ENCODE peak calls at places on chromosomes 2 and 18, in five cellular contexts. V, S, R, Y and K are unnamed samples.

GRCh38 chr2:78845786-78846185 is 179.7 kb upstream of the REG3G start:
- DNase-seq in R (no peak), V (no peak), Y (no peak), S (no peak), K (no peak)

GRCh38 chr2:113712941-113713340 is 43.5 kb downstream of the SLC35F5 start:
- DNase-seq in Y (no peak), V (no peak), S (no peak), R (no peak), K (no peak)

GRCh38 chr2:235594041-235594440 is 100.2 kb downstream of the AGAP1 start:
- DNase-seq in V (no peak), R (peak), S (no peak), Y (no peak), K (no peak)

GRCh38 chr18:70366174-70366573 is 77.3 kb downstream of the SOCS6 start:
- DNase-seq in S (no peak), V (no peak), Y (no peak), R (no peak), K (no peak)

GRCh38 chr2:61710711-61711110 is 143.1 kb downstream of the FAM161A start:
- DNase-seq in V (no peak), R (no peak), Y (no peak), S (no peak), K (no peak)

GRCh38 chr2:135782231-135782630 is 40.6 kb downstream of the UBXN4 start:
- DNase-seq in V (no peak), S (no peak), R (no peak), Y (no peak), K (no peak)

GRCh38 chr2:66494708-66495107 is 59.8 kb downstream of the MEIS1 start:
- DNase-seq in R (peak), S (peak), V (peak), Y (peak), K (peak)

GRCh38 chr18:53946561-53946960 is 277.9 kb downstream of the MBD2 start:
- DNase-seq in Y (no peak), R (no peak), S (no peak), V (no peak), K (no peak)

GRCh38 chr18:13993730-13994129 is 78.4 kb upstream of the MC2R start:
- DNase-seq in Y (no peak), S (no peak), R (no peak), V (no peak), K (no peak)

GRCh38 chr2:44879269-44880124 is 62.0 kb upstream of the SIX3 start:
- DNase-seq in V (no peak), R (no peak), Y (no peak), S (no peak), K (no peak)

GRCh38 chr18:44767807-44768206 is 87.1 kb downstream of the SETBP1 start:
- DNase-seq in S (no peak), Y (no peak), R (no peak), V (no peak), K (no peak)

GRCh38 chr2:221517362-221518121 is 54.6 kb downstream of the EPHA4 start:
- DNase-seq in Y (no peak), V (no peak), S (peak), R (no peak), K (no peak)

GRCh38 chr18:78582898-78583738 is 396.5 kb upstream of the SALL3 start:
- DNase-seq in R (no peak), Y (no peak), S (no peak), V (no peak), K (no peak)

GRCh38 chr18:57353137-57353939 is 981 bp downstream of the ST8SIA3 start:
- DNase-seq in S (no peak), Y (no peak), V (no peak), R (no peak), K (no peak)

GRCh38 chr2:80987466-80987865 is 682.9 kb upstream of the LRRTM1 start:
- DNase-seq in S (no peak), V (no peak), R (no peak), Y (no peak), K (no peak)

GRCh38 chr2:1440581-1440980 is 27.3 kb downstream of the TPO start:
- DNase-seq in S (no peak), R (no peak), V (no peak), Y (no peak), K (no peak)

GRCh38 chr2:165837122-165837521 is 43.1 kb upstream of the GALNT3 start:
- DNase-seq in R (no peak), S (no peak), Y (no peak), V (no peak), K (no peak)

GRCh38 chr18:159037-159652 is 788 bp downstream of the USP14 start:
- DNase-seq in Y (no peak), S (no peak), R (peak), V (no peak), K (no peak)

GRCh38 chr18:72752220-72752619 is 115.6 kb downstream of the NETO1 start:
- DNase-seq in Y (no peak), R (no peak), S (no peak), V (no peak), K (no peak)

GRCh38 chr18:48804856-48805610 is 145.7 kb downstream of the SMAD7 start:
- DNase-seq in S (peak), Y (peak), V (no peak), R (no peak), K (peak)

GRCh38 chr2:239675856-239676715 is 275.3 kb upstream of the HDAC4 start:
- DNase-seq in V (no peak), Y (no peak), S (no peak), R (no peak), K (no peak)

GRCh38 chr2:126770466-126770865 is 114.5 kb downstream of the GYPC start:
- DNase-seq in R (no peak), S (no peak), V (no peak), Y (peak), K (no peak)

GRCh38 chr2:217995741-217996141 is 7.1 kb downstream of the TNS1 start:
- DNase-seq in Y (no peak), V (peak), R (no peak), S (peak), K (peak)

GRCh38 chr2:165876712-165877111 is 76.9 kb downstream of the TTC21B start:
- DNase-seq in R (no peak), V (no peak), Y (no peak), S (no peak), K (no peak)

GRCh38 chr2:119809329-119810038 is 49.8 kb downstream of the PTPN4 start:
- DNase-seq in S (no peak), R (no peak), V (no peak), Y (peak), K (no peak)

GRCh38 chr2:158319269-158319668 is 137.3 kb downstream of the CCDC148 start:
- DNase-seq in Y (no peak), R (no peak), V (no peak), S (no peak), K (no peak)

GRCh38 chr2:236849940-236850339 is 235.7 kb upstream of the COPS8 start:
- DNase-seq in Y (peak), S (no peak), V (no peak), R (no peak), K (no peak)

GRCh38 chr2:236847538-236848263 is 238.0 kb upstream of the COPS8 start:
- DNase-seq in Y (no peak), S (no peak), V (no peak), R (no peak), K (no peak)

GRCh38 chr2:236849508-236849907 is 236.2 kb upstream of the COPS8 start:
- DNase-seq in V (no peak), R (no peak), Y (no peak), S (no peak), K (no peak)

GRCh38 chr2:236847023-236847422 is 238.7 kb upstream of the COPS8 start:
- DNase-seq in Y (no peak), S (no peak), R (no peak), V (no peak), K (no peak)

GRCh38 chr2:236848467-236848866 is 237.2 kb upstream of the COPS8 start:
- DNase-seq in R (no peak), S (no peak), V (no peak), Y (no peak), K (no peak)
- TF ChIP-seq EP300 in R (no peak), S (no peak), V (no peak), Y (no peak), K (no peak)

GRCh38 chr2:236755278-236755840 is 185.7 kb downstream of the ACKR3 start:
- DNase-seq in V (no peak), R (no peak), Y (no peak), S (no peak), K (no peak)

GRCh38 chr2:236752111-236752510 is 182.5 kb downstream of the ACKR3 start:
- DNase-seq in R (no peak), S (no peak), Y (no peak), V (no peak), K (no peak)

GRCh38 chr2:236754234-236754924 is 184.8 kb downstream of the ACKR3 start:
- DNase-seq in R (no peak), V (no peak), Y (no peak), S (no peak), K (no peak)

GRCh38 chr2:236749346-236749745 is 179.7 kb downstream of the ACKR3 start:
- DNase-seq in V (no peak), S (no peak), Y (no peak), R (no peak), K (no peak)

GRCh38 chr2:236753611-236754010 is 184.0 kb downstream of the ACKR3 start:
- DNase-seq in V (no peak), S (no peak), R (no peak), Y (no peak), K (no peak)
- TF ChIP-seq POLR2A in V (no peak), S (no peak), R (no peak), Y (no peak), K (no peak)

DNA sequence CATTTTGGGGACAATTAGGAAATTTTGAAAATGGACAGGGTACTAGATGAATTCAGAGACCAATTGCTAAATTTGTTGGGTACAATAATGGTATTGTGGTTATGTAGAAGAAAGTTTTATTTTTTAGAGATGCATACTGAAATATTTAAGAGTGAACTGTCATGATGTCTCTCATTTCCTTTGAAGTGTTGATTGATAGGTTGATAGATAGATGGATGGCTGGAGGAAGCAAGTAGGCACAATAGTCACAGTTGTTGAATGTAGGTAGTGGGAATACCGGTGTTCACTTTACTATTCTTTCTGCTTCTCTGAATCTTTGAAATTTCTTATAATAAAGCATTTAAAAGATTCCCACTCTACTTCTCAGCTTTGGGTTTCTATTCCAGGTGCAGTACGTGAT is 151.7 kb upstream of the FOSL2 start:
- DNase-seq in V (no peak), R (no peak), Y (no peak), S (no peak), K (no peak)
- TF ChIP-seq EP300 in V (no peak), R (no peak), Y (no peak), S (no peak), K (no peak)

DNA sequence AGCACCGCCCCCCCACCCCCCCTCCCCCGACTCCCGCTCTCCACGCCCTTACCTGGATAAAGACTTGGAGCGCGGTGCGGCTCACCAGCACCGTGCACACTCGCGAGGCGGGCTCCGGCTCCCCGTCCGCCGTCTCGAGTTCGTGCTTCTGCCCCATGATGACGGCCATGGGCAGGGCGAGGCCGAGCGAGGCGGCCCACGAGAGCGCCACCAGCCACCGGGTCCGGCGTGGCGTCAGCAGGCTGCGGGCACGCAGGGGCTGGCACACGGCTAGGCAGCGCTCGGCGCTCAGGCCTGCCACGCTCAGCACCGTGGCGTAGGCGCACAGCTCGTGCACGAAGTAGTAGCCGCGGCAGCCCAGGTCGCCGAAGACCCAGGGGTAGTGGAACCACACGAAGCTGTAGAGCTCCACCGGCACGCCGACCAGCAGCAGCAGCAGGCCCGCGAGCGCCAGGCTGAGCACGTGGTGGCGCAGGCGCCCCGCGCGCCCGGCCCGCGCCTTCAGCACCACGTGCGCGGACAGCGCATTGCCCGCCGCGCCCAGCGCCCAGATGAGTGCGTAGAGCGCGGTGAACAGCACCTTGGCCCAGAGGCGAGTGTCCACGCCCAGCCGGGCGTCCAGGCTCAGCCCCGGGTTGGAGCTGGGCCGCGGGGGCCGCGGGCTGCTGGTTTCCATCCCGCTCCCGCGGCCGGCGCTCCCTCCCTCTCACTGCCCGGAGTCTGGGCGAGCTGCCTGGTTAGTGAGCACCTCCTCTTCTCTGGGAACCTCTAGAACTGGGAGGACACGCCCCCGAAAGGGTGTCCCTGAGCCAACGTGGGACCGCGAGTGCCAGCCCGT is at the start of gene NTSR2:
- DNase-seq in Y (peak), S (peak), R (peak), V (no peak), K (peak)
- TF ChIP-seq POLR2A in Y (no peak), S (no peak), R (no peak), V (no peak), K (no peak)

DNA sequence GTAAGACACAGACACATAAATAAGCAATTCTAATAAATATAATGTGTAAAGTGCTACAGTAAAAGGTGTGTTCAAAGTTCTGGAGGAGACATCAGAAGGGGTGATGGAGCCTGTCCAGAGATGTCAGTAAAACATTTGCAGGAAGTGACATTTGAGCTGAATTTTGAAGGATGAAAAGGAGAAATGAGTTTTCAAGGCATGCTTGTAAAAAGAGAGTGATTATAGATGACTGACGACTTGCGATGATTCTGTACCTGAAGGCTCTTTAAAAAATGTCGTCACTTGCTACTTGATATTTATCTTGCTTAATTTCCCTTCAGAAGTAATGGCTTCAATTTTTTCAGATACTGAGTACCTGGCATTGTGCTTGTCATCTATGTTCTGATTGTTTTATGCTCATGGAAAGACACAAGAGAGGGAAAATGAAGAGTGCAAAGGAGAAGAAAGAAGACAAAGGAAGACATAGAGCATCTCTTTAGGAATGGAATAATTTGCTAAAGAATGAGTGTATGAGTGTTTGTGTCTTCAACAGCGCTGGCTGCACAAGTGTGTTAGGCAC is 73.9 kb downstream of the PLA2R1 start:
- DNase-seq in R (no peak), V (no peak), S (no peak), Y (no peak), K (no peak)
- TF ChIP-seq EP300 in R (no peak), V (no peak), S (no peak), Y (no peak), K (no peak)

GRCh38 chr2:219497495-219498279 is 1.0 kb upstream of the GMPPA start:
- DNase-seq in S (peak), V (peak), R (peak), Y (peak), K (peak)

GRCh38 chr2:219496247-219496646 is 2.4 kb upstream of the GMPPA start:
- DNase-seq in R (no peak), Y (no peak), S (no peak), V (no peak), K (no peak)

GRCh38 chr2:219498280-219499057 is at the start of gene GMPPA:
- DNase-seq in Y (peak), R (peak), S (peak), V (peak), K (peak)

GRCh38 chr2:219495531-219496122 is 3.1 kb upstream of the GMPPA start:
- DNase-seq in V (peak), R (peak), Y (peak), S (peak), K (no peak)

GRCh38 chr2:219496781-219497494 is 1.8 kb upstream of the GMPPA start:
- DNase-seq in S (peak), V (peak), R (no peak), Y (peak), K (peak)
- TF ChIP-seq POLR2A in S (no peak), V (no peak), R (no peak), Y (peak), K (no peak)

GRCh38 chr2:164224007-164224406 is 397.3 kb downstream of the GRB14 start:
- DNase-seq in Y (no peak), R (no peak), S (no peak), V (no peak), K (no peak)
- TF ChIP-seq EP300 in Y (no peak), R (no peak), S (no peak), V (no peak), K (no peak)